ENCODE peak calls at places on chromosomes 13 and 19, in seven cellular contexts. One of them, this sample, is unnamed.

GRCh38 chr19:17859533-17860330 is at the start of gene RPL18A:
- DNase-seq in CD4-positive, alpha-beta T cell: peak; percentile 96
- DNase-seq in osteocyte: peak; percentile 99
- DNase-seq in neural crest cell: peak; percentile 93
- DNase-seq in transverse colon: peak; percentile 99
- DNase-seq in left ventricle myocardium inferior: peak; percentile 98
- DNase-seq in breast epithelium: peak; percentile 98
- DNase-seq in this sample: peak; percentile 98

GRCh38 chr13:112587767-112588489 is at the start of gene TUBGCP3:
- DNase-seq in neural crest cell: peak; percentile 71
- DNase-seq in left ventricle myocardium inferior: peak; percentile 88
- DNase-seq in breast epithelium: peak; percentile 80
- DNase-seq in CD4-positive, alpha-beta T cell: peak; percentile 72
- DNase-seq in transverse colon: peak; percentile 86
- DNase-seq in osteocyte: peak; percentile 93
- DNase-seq in this sample: peak; percentile 81

GRCh38 chr19:19074172-19074905 is 10.5 kb downstream of the SLC25A42 start:
- DNase-seq in left ventricle myocardium inferior: no peak
- DNase-seq in transverse colon: no peak
- DNase-seq in neural crest cell: no peak
- DNase-seq in CD4-positive, alpha-beta T cell: no peak
- DNase-seq in osteocyte: no peak
- DNase-seq in breast epithelium: no peak
- DNase-seq in this sample: no peak

GRCh38 chr19:18070181-18070580 is 16.6 kb downstream of the IL12RB1 start:
- DNase-seq in left ventricle myocardium inferior: no peak
- DNase-seq in transverse colon: no peak
- DNase-seq in neural crest cell: no peak
- DNase-seq in CD4-positive, alpha-beta T cell: no peak
- DNase-seq in breast epithelium: no peak
- DNase-seq in osteocyte: no peak
- DNase-seq in this sample: no peak

GRCh38 chr13:47251771-47252170 is 354.9 kb upstream of the HTR2A start:
- DNase-seq in neural crest cell: no peak
- DNase-seq in CD4-positive, alpha-beta T cell: no peak
- DNase-seq in transverse colon: no peak
- DNase-seq in osteocyte: no peak
- DNase-seq in breast epithelium: no peak
- DNase-seq in left ventricle myocardium inferior: no peak
- DNase-seq in this sample: no peak

GRCh38 chr13:20230913-20231838 is 943 bp downstream of the GJB6 start:
- DNase-seq in left ventricle myocardium inferior: no peak
- DNase-seq in osteocyte: no peak
- DNase-seq in neural crest cell: no peak
- DNase-seq in transverse colon: no peak
- DNase-seq in CD4-positive, alpha-beta T cell: no peak
- DNase-seq in breast epithelium: no peak
- DNase-seq in this sample: no peak

GRCh38 chr19:13132471-13133166 is 14.6 kb downstream of the NACC1 start:
- DNase-seq in left ventricle myocardium inferior: no peak
- DNase-seq in osteocyte: no peak
- DNase-seq in CD4-positive, alpha-beta T cell: no peak
- DNase-seq in neural crest cell: no peak
- DNase-seq in breast epithelium: no peak
- DNase-seq in transverse colon: no peak
- DNase-seq in this sample: no peak

GRCh38 chr19:58544591-58545285 is 874 bp downstream of the TRIM28 start:
- DNase-seq in left ventricle myocardium inferior: no peak
- DNase-seq in CD4-positive, alpha-beta T cell: no peak
- DNase-seq in breast epithelium: no peak
- DNase-seq in neural crest cell: peak; percentile 71
- DNase-seq in transverse colon: no peak
- DNase-seq in osteocyte: peak; percentile 95
- DNase-seq in this sample: peak; percentile 58

GRCh38 chr19:1045247-1045603 is 5.3 kb downstream of the ABCA7 start:
- DNase-seq in CD4-positive, alpha-beta T cell: peak; percentile 62
- DNase-seq in transverse colon: peak; percentile 73
- DNase-seq in osteocyte: no peak
- DNase-seq in left ventricle myocardium inferior: no peak
- DNase-seq in neural crest cell: no peak
- DNase-seq in breast epithelium: no peak
- DNase-seq in this sample: peak; percentile 57

GRCh38 chr19:2362970-2363300 is 2.9 kb downstream of the TMPRSS9 start:
- DNase-seq in left ventricle myocardium inferior: no peak
- DNase-seq in breast epithelium: no peak
- DNase-seq in transverse colon: no peak
- DNase-seq in osteocyte: no peak
- DNase-seq in CD4-positive, alpha-beta T cell: no peak
- DNase-seq in neural crest cell: no peak
- DNase-seq in this sample: no peak

GRCh38 chr13:74290324-74290773 is 156.1 kb upstream of the KLF12 start:
- DNase-seq in osteocyte: no peak
- DNase-seq in breast epithelium: no peak
- DNase-seq in CD4-positive, alpha-beta T cell: no peak
- DNase-seq in transverse colon: peak; percentile 9
- DNase-seq in neural crest cell: peak; percentile 2
- DNase-seq in left ventricle myocardium inferior: no peak
- DNase-seq in this sample: no peak

GRCh38 chr19:12786149-12786870 is 5.0 kb upstream of the JUNB start:
- DNase-seq in CD4-positive, alpha-beta T cell: no peak
- DNase-seq in left ventricle myocardium inferior: peak; percentile 63
- DNase-seq in osteocyte: no peak
- DNase-seq in transverse colon: peak; percentile 86
- DNase-seq in neural crest cell: no peak
- DNase-seq in breast epithelium: peak; percentile 87
- DNase-seq in this sample: peak; percentile 88

GRCh38 chr13:111664060-111664459 is 343.6 kb downstream of the TEX29 start:
- DNase-seq in left ventricle myocardium inferior: no peak
- DNase-seq in osteocyte: peak; percentile 77
- DNase-seq in transverse colon: no peak
- DNase-seq in neural crest cell: no peak
- DNase-seq in breast epithelium: peak; percentile 12
- DNase-seq in CD4-positive, alpha-beta T cell: no peak
- DNase-seq in this sample: no peak

GRCh38 chr13:86109107-86109506 is 309.9 kb upstream of the SLITRK6 start:
- DNase-seq in osteocyte: no peak
- DNase-seq in CD4-positive, alpha-beta T cell: no peak
- DNase-seq in breast epithelium: no peak
- DNase-seq in left ventricle myocardium inferior: no peak
- DNase-seq in neural crest cell: no peak
- DNase-seq in transverse colon: no peak
- DNase-seq in this sample: no peak

DNA sequence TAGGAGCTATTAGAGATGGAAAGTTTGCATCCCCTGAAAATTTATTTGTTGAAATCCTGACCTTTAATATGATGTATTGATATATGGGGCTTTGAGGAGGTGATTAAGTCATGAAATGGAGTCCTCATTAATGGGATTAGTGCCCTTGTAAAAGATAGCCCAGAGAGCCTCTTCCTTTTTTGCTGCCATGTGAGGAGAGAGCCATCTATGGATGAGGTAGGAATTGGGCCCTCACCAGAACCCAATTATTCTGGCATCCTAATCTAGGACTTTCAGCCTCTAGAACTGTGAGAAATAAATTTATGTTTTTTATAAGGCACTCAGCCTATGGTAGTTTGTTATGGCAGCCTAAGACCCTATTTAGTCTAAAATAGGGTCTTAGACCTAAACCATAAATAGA is 250.2 kb upstream of the SLITRK1 start:
- DNase-seq in breast epithelium: no peak
- DNase-seq in CD4-positive, alpha-beta T cell: no peak
- DNase-seq in left ventricle myocardium inferior: no peak
- DNase-seq in transverse colon: no peak
- DNase-seq in neural crest cell: no peak
- DNase-seq in osteocyte: no peak
- DNase-seq in this sample: no peak
- TF ChIP-seq CTCF in breast epithelium: no peak
- TF ChIP-seq CTCF in CD4-positive, alpha-beta T cell: no peak
- TF ChIP-seq CTCF in left ventricle myocardium inferior: no peak
- TF ChIP-seq CTCF in transverse colon: no peak
- TF ChIP-seq CTCF in neural crest cell: no peak
- TF ChIP-seq CTCF in osteocyte: no peak
- TF ChIP-seq CTCF in this sample: no peak

GRCh38 chr19:43624933-43625332 is 5.5 kb upstream of the ZNF428 start:
- DNase-seq in left ventricle myocardium inferior: peak; percentile 36
- DNase-seq in transverse colon: peak; percentile 82
- DNase-seq in osteocyte: no peak
- DNase-seq in breast epithelium: no peak
- DNase-seq in CD4-positive, alpha-beta T cell: peak; percentile 85
- DNase-seq in neural crest cell: no peak
- DNase-seq in this sample: peak; percentile 85
- TF ChIP-seq CTCF in left ventricle myocardium inferior: no peak
- TF ChIP-seq CTCF in transverse colon: peak; percentile 26
- TF ChIP-seq CTCF in osteocyte: no peak
- TF ChIP-seq CTCF in breast epithelium: no peak
- TF ChIP-seq CTCF in CD4-positive, alpha-beta T cell: peak; percentile 52
- TF ChIP-seq CTCF in neural crest cell: peak; percentile 30
- TF ChIP-seq CTCF in this sample: peak; percentile 16

GRCh38 chr19:45526971-45527370 is 19.7 kb downstream of the VASP start:
- DNase-seq in neural crest cell: no peak
- DNase-seq in CD4-positive, alpha-beta T cell: no peak
- DNase-seq in osteocyte: no peak
- DNase-seq in left ventricle myocardium inferior: no peak
- DNase-seq in breast epithelium: no peak
- DNase-seq in transverse colon: no peak
- DNase-seq in this sample: no peak

GRCh38 chr19:45526143-45526542 is 18.9 kb downstream of the VASP start:
- DNase-seq in transverse colon: peak; percentile 68
- DNase-seq in osteocyte: no peak
- DNase-seq in left ventricle myocardium inferior: peak; percentile 61
- DNase-seq in CD4-positive, alpha-beta T cell: no peak
- DNase-seq in neural crest cell: peak; percentile 44
- DNase-seq in breast epithelium: no peak
- DNase-seq in this sample: peak; percentile 73

GRCh38 chr19:45528744-45529453 is 21.6 kb downstream of the VASP start:
- DNase-seq in breast epithelium: peak; percentile 69
- DNase-seq in transverse colon: peak; percentile 77
- DNase-seq in osteocyte: no peak
- DNase-seq in left ventricle myocardium inferior: no peak
- DNase-seq in CD4-positive, alpha-beta T cell: no peak
- DNase-seq in neural crest cell: no peak
- DNase-seq in this sample: peak; percentile 84

GRCh38 chr19:45527731-45528130 is 20.5 kb downstream of the VASP start:
- DNase-seq in left ventricle myocardium inferior: no peak
- DNase-seq in transverse colon: no peak
- DNase-seq in breast epithelium: no peak
- DNase-seq in osteocyte: no peak
- DNase-seq in neural crest cell: no peak
- DNase-seq in CD4-positive, alpha-beta T cell: no peak
- DNase-seq in this sample: no peak

GRCh38 chr19:45528149-45528743 is 21.0 kb downstream of the VASP start:
- DNase-seq in CD4-positive, alpha-beta T cell: no peak
- DNase-seq in left ventricle myocardium inferior: no peak
- DNase-seq in neural crest cell: no peak
- DNase-seq in breast epithelium: no peak
- DNase-seq in osteocyte: no peak
- DNase-seq in transverse colon: no peak
- DNase-seq in this sample: no peak
- TF ChIP-seq CTCF in CD4-positive, alpha-beta T cell: no peak
- TF ChIP-seq CTCF in left ventricle myocardium inferior: no peak
- TF ChIP-seq CTCF in neural crest cell: no peak
- TF ChIP-seq CTCF in breast epithelium: no peak
- TF ChIP-seq CTCF in osteocyte: no peak
- TF ChIP-seq CTCF in transverse colon: no peak
- TF ChIP-seq CTCF in this sample: no peak

DNA sequence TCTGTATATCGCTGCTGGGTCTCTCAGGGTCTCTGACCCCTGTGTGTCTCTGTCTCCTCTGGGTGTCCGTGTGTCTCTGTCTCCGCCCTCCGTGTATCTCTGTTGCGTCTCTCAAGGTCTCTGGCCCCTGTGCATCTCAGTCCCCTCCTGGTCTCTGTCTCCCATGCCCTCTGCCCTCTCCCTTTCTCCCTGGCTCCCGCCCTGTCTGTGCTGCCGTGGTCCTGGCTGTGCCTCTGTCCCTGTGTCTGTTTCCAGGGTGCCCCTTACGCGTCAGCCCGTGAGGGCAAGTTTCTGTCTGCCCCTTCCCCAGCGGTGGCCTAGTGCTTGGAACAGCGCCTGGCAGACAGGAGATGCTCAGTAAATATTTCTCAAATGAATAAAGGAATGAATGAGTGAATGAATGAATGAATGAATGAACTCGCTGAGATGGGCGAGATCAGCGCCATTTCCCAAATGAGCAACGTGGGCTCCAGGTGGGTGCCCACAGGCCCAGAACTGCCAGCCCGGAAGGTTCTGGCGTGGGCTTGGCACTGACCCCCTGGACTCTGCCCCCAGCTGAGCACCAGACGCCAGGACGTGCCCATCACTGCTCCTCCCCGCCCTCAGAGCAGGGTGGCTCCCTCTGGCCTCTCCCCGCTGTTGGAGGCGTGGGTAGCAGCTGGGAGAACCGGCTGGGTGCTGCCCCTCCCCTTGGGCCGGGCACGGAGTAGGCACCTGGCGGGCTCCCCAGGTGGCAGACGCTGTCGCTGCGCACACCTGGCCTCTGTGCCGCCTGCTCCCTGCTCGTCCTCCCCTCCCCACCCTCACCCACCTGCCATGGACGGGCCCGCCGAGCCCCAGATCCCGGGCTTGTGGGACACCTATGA is at the start of gene SULT2B1:
- DNase-seq in osteocyte: no peak
- DNase-seq in left ventricle myocardium inferior: no peak
- DNase-seq in neural crest cell: no peak
- DNase-seq in breast epithelium: peak; percentile 89
- DNase-seq in transverse colon: peak; percentile 87
- DNase-seq in CD4-positive, alpha-beta T cell: no peak
- DNase-seq in this sample: peak; percentile 92
- TF ChIP-seq CTCF in osteocyte: no peak
- TF ChIP-seq CTCF in left ventricle myocardium inferior: no peak
- TF ChIP-seq CTCF in neural crest cell: no peak
- TF ChIP-seq CTCF in breast epithelium: no peak
- TF ChIP-seq CTCF in transverse colon: no peak
- TF ChIP-seq CTCF in CD4-positive, alpha-beta T cell: no peak
- TF ChIP-seq CTCF in this sample: no peak

DNA sequence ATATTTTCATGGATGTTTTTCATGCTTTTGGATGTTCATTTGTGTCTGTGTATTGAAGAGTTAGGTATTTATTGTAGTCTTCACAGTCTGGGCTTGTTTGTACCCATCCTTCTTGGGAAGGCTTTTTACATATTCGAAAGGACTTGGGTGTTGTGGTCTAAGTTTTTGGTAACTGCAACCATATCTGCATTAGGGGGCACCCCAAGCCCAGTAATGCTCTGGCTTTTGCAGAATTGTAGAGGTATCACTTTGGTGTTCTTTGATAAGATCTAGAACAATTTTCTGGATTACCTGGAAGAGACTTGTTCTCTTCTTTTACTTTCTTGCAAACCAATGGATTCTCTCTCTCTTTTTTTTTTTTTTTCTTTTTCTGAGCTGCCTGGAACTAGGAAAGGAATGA is 581.3 kb downstream of the DACH1 start:
- DNase-seq in breast epithelium: no peak
- DNase-seq in transverse colon: no peak
- DNase-seq in neural crest cell: no peak
- DNase-seq in left ventricle myocardium inferior: no peak
- DNase-seq in osteocyte: no peak
- DNase-seq in CD4-positive, alpha-beta T cell: no peak
- DNase-seq in this sample: no peak
- TF ChIP-seq CTCF in breast epithelium: no peak
- TF ChIP-seq CTCF in transverse colon: peak; percentile 10
- TF ChIP-seq CTCF in neural crest cell: no peak
- TF ChIP-seq CTCF in left ventricle myocardium inferior: peak; percentile 45
- TF ChIP-seq CTCF in osteocyte: peak; percentile 18
- TF ChIP-seq CTCF in CD4-positive, alpha-beta T cell: no peak
- TF ChIP-seq CTCF in this sample: no peak

This sample was measured in colonic mucosa.